ENCODE peak calls at places on chromosomes 2 and 18, in eight cellular contexts. J is neural progenitor cell, M is heart right ventricle, N is NCI-H2081, P is HCEC 1CT, L is HS-5, H is mucosa of gallbladder, K is transverse colon. A is an unnamed sample.

GRCh38 chr18:26496528-26496927 is 51.8 kb downstream of the KCTD1 start:
- DNase-seq in J (no peak), M (no peak), N (no peak), P (no peak), L (no peak), H (no peak), K (no peak), A (no peak)

GRCh38 chr2:168545439-168546082 is 89.5 kb downstream of the CERS6 start:
- DNase-seq in J (peak; percentile 49), M (no peak), N (no peak), P (peak; percentile 90), L (peak; percentile 84), H (peak; percentile 27), K (no peak), A (no peak)

GRCh38 chr18:905948-906415 is 1.3 kb downstream of the ADCYAP1 start:
- DNase-seq in J (peak; percentile 45), M (no peak), N (no peak), P (no peak), L (no peak), H (no peak), K (no peak), A (no peak)

GRCh38 chr2:16713011-16713423 is 47.4 kb upstream of the CYRIA start:
- DNase-seq in J (no peak), M (no peak), N (peak; percentile 62), P (no peak), L (no peak), H (no peak), K (no peak), A (no peak)

GRCh38 chr2:42558827-42559226 is 9.6 kb upstream of the MTA3 start:
- DNase-seq in J (no peak), M (no peak), N (no peak), P (no peak), L (no peak), H (no peak), K (peak; percentile 79), A (no peak)

GRCh38 chr2:237293966-237294365 is 120.0 kb downstream of the COL6A3 start:
- DNase-seq in J (no peak), M (no peak), N (no peak), P (no peak), L (no peak), H (no peak), K (no peak), A (no peak)

GRCh38 chr2:168346725-168347477 is 99.5 kb upstream of the STK39 start:
- DNase-seq in J (peak; percentile 86), M (peak; percentile 23), N (peak; percentile 79), P (peak; percentile 62), L (peak; percentile 26), H (peak; percentile 77), K (peak; percentile 74), A (peak; percentile 68)

GRCh38 chr2:179981085-179981484 is 26.0 kb downstream of the CWC22 start:
- DNase-seq in J (no peak), M (no peak), N (peak; percentile 87), P (peak; percentile 64), L (peak; percentile 37), H (no peak), K (no peak), A (no peak)